ENCODE peak calls at places on chromosomes 7 and 10, in four cellular contexts. P is left cardiac atrium, S is M059J, W is choroid plexus epithelial cell. E is an unnamed sample.

GRCh38 chr10:25082276-25083204 is 66.1 kb downstream of the THNSL1 start:
- DNase-seq in W (peak; percentile 28), S (no peak), P (no peak), E (no peak)

GRCh38 chr10:46550795-46551700 is 5.4 kb downstream of the GPRIN2 start:
- DNase-seq in W (no peak), P (peak; percentile 11), S (no peak), E (no peak)

GRCh38 chr10:3096149-3096548 is 28.8 kb downstream of the PFKP start:
- DNase-seq in S (peak; percentile 40), W (no peak), P (no peak), E (peak; percentile 42)

GRCh38 chr10:78902815-78903214 is 166.0 kb upstream of the ZMIZ1 start:
- DNase-seq in S (no peak), P (no peak), W (no peak), E (no peak)

GRCh38 chr10:3527144-3527543 is 257.9 kb downstream of the KLF6 start:
- DNase-seq in P (no peak), W (peak; percentile 57), S (peak; percentile 40), E (no peak)

GRCh38 chr10:76031769-76032441 is 600.5 kb downstream of the LRMDA start:
- DNase-seq in W (no peak), P (no peak), S (no peak), E (no peak)

GRCh38 chr10:52359466-52359865 is 45.4 kb downstream of the DKK1 start:
- DNase-seq in P (no peak), S (peak; percentile 24), W (peak; percentile 8), E (no peak)

GRCh38 chr7:95205821-95206220 is 118.5 kb downstream of the PON1 start:
- DNase-seq in P (no peak), W (peak; percentile 77), S (peak; percentile 80), E (peak; percentile 39)

GRCh38 chr7:46752881-46753366 is 829.0 kb downstream of the TNS3 start:
- DNase-seq in W (peak; percentile 74), P (no peak), S (peak; percentile 94), E (peak; percentile 88)

GRCh38 chr7:151570366-151570915 is 50.7 kb upstream of the RHEB start:
- DNase-seq in S (no peak), W (peak; percentile 56), P (no peak), E (peak; percentile 24)

GRCh38 chr7:25613912-25614311 is 385.6 kb upstream of the NPVF start:
- DNase-seq in P (no peak), W (no peak), S (no peak), E (no peak)

GRCh38 chr7:133937786-133938185 is 189.4 kb upstream of the LRGUK start:
- DNase-seq in W (no peak), S (no peak), P (no peak), E (no peak)

GRCh38 chr10:132165416-132165980 is 21.2 kb upstream of the DPYSL4 start:
- DNase-seq in S (no peak), W (no peak), P (no peak), E (no peak)

GRCh38 chr7:19117870-19118608 is 603 bp upstream of the TWIST1 start:
- DNase-seq in P (peak; percentile 33), S (peak; percentile 25), W (peak; percentile 62), E (peak; percentile 7)

GRCh38 chr10:6204063-6204340 is 1.3 kb downstream of the PFKFB3 start:
- DNase-seq in P (peak; percentile 52), W (no peak), S (no peak), E (peak; percentile 59)

GRCh38 chr10:71262027-71262426 is 49.7 kb downstream of the UNC5B start:
- DNase-seq in W (no peak), S (no peak), P (no peak), E (no peak)

GRCh38 chr10:78254013-78254412 is 220.3 kb downstream of the RPS24 start:
- DNase-seq in S (no peak), P (no peak), W (peak; percentile 73), E (no peak)

GRCh38 chr7:33893377-33893776 is 12.0 kb upstream of the BMPER start:
- DNase-seq in P (no peak), S (no peak), W (no peak), E (peak; percentile 45)

GRCh38 chr7:12294701-12295100 is 83.6 kb downstream of the TMEM106B start:
- DNase-seq in P (no peak), W (no peak), S (no peak), E (no peak)

GRCh38 chr7:131218727-131219128 is 108.9 kb upstream of the MKLN1 start:
- DNase-seq in S (no peak), W (no peak), P (no peak), E (no peak)

GRCh38 chr10:128124813-128125403 is 1.3 kb downstream of the MKI67 start:
- DNase-seq in S (peak; percentile 29), P (no peak), W (no peak), E (peak; percentile 29)

GRCh38 chr10:91493313-91493712 is 83.2 kb downstream of the HECTD2 start:
- DNase-seq in P (no peak), W (peak; percentile 74), S (peak; percentile 49), E (peak; percentile 43)

GRCh38 chr10:84291389-84291788 is 37.0 kb upstream of the CCSER2 start:
- DNase-seq in P (no peak), S (peak; percentile 59), W (peak; percentile 75), E (peak; percentile 64)

GRCh38 chr7:12244694-12245093 is 33.6 kb downstream of the TMEM106B start:
- DNase-seq in W (no peak), S (no peak), P (no peak), E (no peak)

GRCh38 chr7:114879554-114879953 is 42.3 kb upstream of the MDFIC start:
- DNase-seq in S (no peak), P (no peak), W (peak; percentile 65), E (no peak)

GRCh38 chr10:34816067-34817002 is 1.2 kb upstream of the PARD3 start:
- DNase-seq in W (peak; percentile 57), P (no peak), S (peak; percentile 37), E (no peak)

GRCh38 chr10:3668276-3668960 is 116.6 kb downstream of the KLF6 start:
- DNase-seq in S (peak; percentile 15), W (peak; percentile 95), P (peak; percentile 48), E (peak; percentile 85)

GRCh38 chr7:103343758-103344452 is 662 bp downstream of the DNAJC2 start:
- DNase-seq in W (peak; percentile 43), S (peak; percentile 63), P (no peak), E (peak; percentile 30)